ENCODE peak calls at places on chromosomes 5 and 9, in nine cellular contexts. Q, B, W, T, N, Y, K, C and G are unnamed samples.

GRCh38 chr5:136079195-136079985 is 50.6 kb downstream of the TGFBI start:
- DNase-seq in Q (peak), B (peak), W (no peak), T (no peak), N (no peak), Y (no peak), K (no peak), C (peak), G (no peak)

GRCh38 chr5:124262443-124262842 is 484.0 kb downstream of the ZNF608 start:
- DNase-seq in Q (peak), B (no peak), W (no peak), T (no peak), N (peak), Y (no peak), K (no peak), C (no peak), G (no peak)

GRCh38 chr9:133035669-133036068 is 4.9 kb downstream of the GTF3C5 start:
- DNase-seq in Q (no peak), B (no peak), W (no peak), T (no peak), N (no peak), Y (no peak), K (no peak), C (no peak), G (no peak)

GRCh38 chr5:130545291-130545690 is 619.8 kb downstream of the HINT1 start:
- DNase-seq in Q (no peak), B (no peak), W (no peak), T (no peak), N (no peak), Y (no peak), K (no peak), C (no peak), G (no peak)

GRCh38 chr9:114098021-114098659 is 952 bp downstream of the KIF12 start:
- DNase-seq in Q (peak), B (no peak), W (no peak), T (no peak), N (peak), Y (no peak), K (peak), C (peak), G (peak)

GRCh38 chr9:77460938-77461337 is 187.2 kb downstream of the GNA14 start:
- DNase-seq in Q (no peak), B (no peak), W (no peak), T (no peak), N (no peak), Y (no peak), K (no peak), C (peak), G (no peak)

GRCh38 chr5:50751064-50751657 is 84.7 kb downstream of the PARP8 start:
- DNase-seq in Q (peak), B (no peak), W (peak), T (peak), N (peak), Y (no peak), K (peak), C (no peak), G (no peak)

GRCh38 chr9:90783552-90783951 is 18.1 kb upstream of the SYK start:
- DNase-seq in Q (peak), B (no peak), W (no peak), T (no peak), N (no peak), Y (no peak), K (no peak), C (no peak), G (no peak)

GRCh38 chr9:36818965-36819870 is 214.8 kb downstream of the PAX5 start:
- DNase-seq in Q (peak), B (no peak), W (no peak), T (no peak), N (no peak), Y (no peak), K (peak), C (peak), G (no peak)

GRCh38 chr5:150529555-150529954 is 21.6 kb downstream of the NDST1 start:
- DNase-seq in Q (no peak), B (no peak), W (no peak), T (no peak), N (no peak), Y (no peak), K (no peak), C (no peak), G (no peak)

GRCh38 chr5:124825250-124825982 is 79.0 kb upstream of the ZNF608 start:
- DNase-seq in Q (no peak), B (no peak), W (no peak), T (no peak), N (no peak), Y (no peak), K (no peak), C (no peak), G (no peak)

GRCh38 chr9:120186276-120186675 is 393.7 kb downstream of the CDK5RAP2 start:
- DNase-seq in Q (no peak), B (no peak), W (no peak), T (no peak), N (no peak), Y (no peak), K (no peak), C (no peak), G (no peak)

GRCh38 chr5:68505917-68506860 is 290.6 kb downstream of the PIK3R1 start:
- DNase-seq in Q (no peak), B (no peak), W (peak), T (no peak), N (no peak), Y (peak), K (no peak), C (no peak), G (no peak)

GRCh38 chr5:38719916-38720315 is 125.9 kb upstream of the OSMR start:
- DNase-seq in Q (no peak), B (no peak), W (no peak), T (no peak), N (no peak), Y (peak), K (no peak), C (no peak), G (no peak)

GRCh38 chr5:150918613-150919012 is 13.8 kb upstream of the ZNF300 start:
- DNase-seq in Q (no peak), B (no peak), W (no peak), T (no peak), N (no peak), Y (no peak), K (peak), C (no peak), G (no peak)

GRCh38 chr5:97019435-97020117 is 83.7 kb downstream of the LNPEP start:
- DNase-seq in Q (peak), B (no peak), W (no peak), T (no peak), N (no peak), Y (no peak), K (no peak), C (no peak), G (no peak)

GRCh38 chr5:78626009-78626571 is 22.5 kb downstream of the LHFPL2 start:
- DNase-seq in Q (no peak), B (no peak), W (no peak), T (no peak), N (no peak), Y (no peak), K (no peak), C (no peak), G (no peak)

GRCh38 chr9:97591535-97591934 is 41.6 kb downstream of the TSTD2 start:
- DNase-seq in Q (peak), B (no peak), W (no peak), T (no peak), N (no peak), Y (no peak), K (no peak), C (no peak), G (no peak)

GRCh38 chr5:179272326-179273073 is 72.8 kb downstream of the ADAMTS2 start:
- DNase-seq in Q (no peak), B (no peak), W (no peak), T (no peak), N (no peak), Y (no peak), K (no peak), C (peak), G (no peak)

GRCh38 chr5:93794954-93795353 is 53.6 kb upstream of the POU5F2 start:
- DNase-seq in Q (no peak), B (no peak), W (peak), T (no peak), N (no peak), Y (no peak), K (no peak), C (no peak), G (no peak)

GRCh38 chr9:1458503-1458902 is 408.3 kb downstream of the DMRT2 start:
- DNase-seq in Q (no peak), B (no peak), W (no peak), T (no peak), N (no peak), Y (peak), K (no peak), C (no peak), G (no peak)

GRCh38 chr5:156201793-156202388 is 125.1 kb upstream of the SGCD start:
- DNase-seq in Q (no peak), B (no peak), W (no peak), T (no peak), N (no peak), Y (no peak), K (no peak), C (no peak), G (no peak)

GRCh38 chr5:16108418-16108817 is 71.2 kb downstream of the MARCHF11 start:
- DNase-seq in Q (no peak), B (no peak), W (no peak), T (no peak), N (no peak), Y (no peak), K (peak), C (no peak), G (no peak)

GRCh38 chr9:18605763-18606162 is 131.8 kb downstream of the ADAMTSL1 start:
- DNase-seq in Q (no peak), B (no peak), W (no peak), T (no peak), N (no peak), Y (no peak), K (no peak), C (no peak), G (peak)

GRCh38 chr9:74770508-74771261 is 117.0 kb downstream of the TRPM6 start:
- DNase-seq in Q (peak), B (peak), W (peak), T (peak), N (no peak), Y (no peak), K (peak), C (peak), G (peak)

GRCh38 chr9:97349400-97349799 is 41.9 kb downstream of the CCDC180 start:
- DNase-seq in Q (no peak), B (no peak), W (no peak), T (no peak), N (no peak), Y (no peak), K (no peak), C (no peak), G (no peak)

GRCh38 chr5:149857499-149857898 is 87.1 kb downstream of the PDE6A start:
- DNase-seq in Q (no peak), B (no peak), W (no peak), T (no peak), N (peak), Y (no peak), K (peak), C (no peak), G (peak)

GRCh38 chr5:163385276-163385675 is 52.1 kb upstream of the CCNG1 start:
- DNase-seq in Q (no peak), B (no peak), W (no peak), T (no peak), N (no peak), Y (no peak), K (no peak), C (no peak), G (no peak)

GRCh38 chr5:111254613-111255012 is 30.4 kb downstream of the CAMK4 start:
- DNase-seq in Q (no peak), B (no peak), W (no peak), T (peak), N (no peak), Y (no peak), K (no peak), C (no peak), G (no peak)

GRCh38 chr5:4229414-4229813 is 633.8 kb downstream of the IRX1 start:
- DNase-seq in Q (no peak), B (no peak), W (no peak), T (no peak), N (no peak), Y (no peak), K (no peak), C (no peak), G (no peak)

GRCh38 chr5:75545131-75545530 is 33.4 kb downstream of the POLK start:
- DNase-seq in Q (no peak), B (no peak), W (no peak), T (no peak), N (no peak), Y (no peak), K (no peak), C (no peak), G (no peak)

GRCh38 chr9:125332527-125332926 is 70.9 kb downstream of the GAPVD1 start:
- DNase-seq in Q (no peak), B (peak), W (no peak), T (peak), N (no peak), Y (no peak), K (no peak), C (no peak), G (no peak)

GRCh38 chr9:99235874-99236627 is 14.0 kb downstream of the SEC61B start:
- DNase-seq in Q (no peak), B (no peak), W (no peak), T (no peak), N (no peak), Y (no peak), K (no peak), C (no peak), G (no peak)

GRCh38 chr5:3026651-3027050 is 275.2 kb upstream of the IRX2 start:
- DNase-seq in Q (no peak), B (no peak), W (no peak), T (no peak), N (no peak), Y (no peak), K (no peak), C (no peak), G (no peak)

GRCh38 chr5:94613583-94613982 is 4.8 kb downstream of the KIAA0825 start:
- DNase-seq in Q (peak), B (no peak), W (peak), T (no peak), N (no peak), Y (no peak), K (peak), C (no peak), G (no peak)

GRCh38 chr5:75265731-75266130 is 29.1 kb upstream of the ANKRD31 start:
- DNase-seq in Q (peak), B (no peak), W (peak), T (no peak), N (no peak), Y (peak), K (peak), C (no peak), G (no peak)

GRCh38 chr5:148844433-148845279 is 18.2 kb downstream of the ADRB2 start:
- DNase-seq in Q (peak), B (no peak), W (no peak), T (no peak), N (no peak), Y (no peak), K (no peak), C (no peak), G (no peak)

DNA sequence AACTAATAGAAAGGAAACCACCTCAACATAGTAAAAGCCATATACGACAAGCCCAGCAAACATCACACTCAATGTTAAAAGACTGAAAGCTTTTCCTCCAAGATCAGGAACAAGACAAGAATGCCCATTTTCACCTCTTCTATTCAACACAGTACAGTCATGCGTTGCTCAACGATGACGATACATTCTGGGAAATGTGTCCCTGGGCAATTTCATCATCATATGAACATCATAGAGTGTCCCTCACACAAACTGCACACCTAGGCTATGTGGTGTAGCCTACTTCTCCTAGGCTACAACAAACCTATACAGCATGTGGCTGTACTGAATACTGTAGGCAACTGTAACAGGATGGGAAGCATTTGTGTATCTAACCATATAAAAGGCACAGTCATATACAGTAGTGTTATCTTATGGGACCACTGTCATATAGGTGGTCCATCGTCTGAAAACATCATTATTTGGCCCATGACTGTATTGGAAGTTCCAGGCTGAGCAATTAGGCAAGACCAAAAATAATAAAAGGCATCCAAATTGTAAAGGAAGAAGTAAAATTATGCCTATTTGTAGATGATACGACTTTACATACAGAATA is 6.1 kb downstream of the ROR2 start:
- DNase-seq in Q (no peak), B (no peak), W (no peak), T (no peak), N (no peak), Y (no peak), K (no peak), C (no peak), G (no peak)
- TF ChIP-seq POLR2AphosphoS5 in Q (no peak), B (no peak), W (no peak), T (no peak), N (no peak), Y (no peak), K (no peak), C (no peak), G (no peak)

DNA sequence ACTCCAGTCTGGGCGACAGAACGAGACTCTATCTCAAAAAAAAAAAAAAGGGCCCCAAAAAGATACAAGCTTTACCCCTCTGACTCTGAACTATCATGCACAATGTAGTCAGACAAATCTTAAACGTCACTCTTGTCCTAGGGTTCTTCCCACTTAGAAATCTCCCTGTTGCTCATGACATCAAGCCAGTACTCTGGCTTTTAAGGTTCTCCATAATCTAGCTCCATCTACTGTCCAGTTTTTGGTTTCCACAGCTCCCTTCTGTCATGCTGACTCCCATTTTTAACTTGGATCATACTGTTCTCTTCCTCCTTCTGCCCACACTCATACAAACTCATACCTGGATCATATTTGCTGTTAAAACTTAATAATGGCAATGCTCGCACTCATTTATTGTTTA is 156.7 kb upstream of the TLX3 start:
- DNase-seq in Q (no peak), B (no peak), W (no peak), T (no peak), N (no peak), Y (no peak), K (peak), C (no peak), G (no peak)
- TF ChIP-seq POLR2AphosphoS5 in Q (no peak), B (no peak), W (no peak), T (no peak), N (no peak), Y (no peak), K (no peak), C (no peak), G (no peak)

DNA sequence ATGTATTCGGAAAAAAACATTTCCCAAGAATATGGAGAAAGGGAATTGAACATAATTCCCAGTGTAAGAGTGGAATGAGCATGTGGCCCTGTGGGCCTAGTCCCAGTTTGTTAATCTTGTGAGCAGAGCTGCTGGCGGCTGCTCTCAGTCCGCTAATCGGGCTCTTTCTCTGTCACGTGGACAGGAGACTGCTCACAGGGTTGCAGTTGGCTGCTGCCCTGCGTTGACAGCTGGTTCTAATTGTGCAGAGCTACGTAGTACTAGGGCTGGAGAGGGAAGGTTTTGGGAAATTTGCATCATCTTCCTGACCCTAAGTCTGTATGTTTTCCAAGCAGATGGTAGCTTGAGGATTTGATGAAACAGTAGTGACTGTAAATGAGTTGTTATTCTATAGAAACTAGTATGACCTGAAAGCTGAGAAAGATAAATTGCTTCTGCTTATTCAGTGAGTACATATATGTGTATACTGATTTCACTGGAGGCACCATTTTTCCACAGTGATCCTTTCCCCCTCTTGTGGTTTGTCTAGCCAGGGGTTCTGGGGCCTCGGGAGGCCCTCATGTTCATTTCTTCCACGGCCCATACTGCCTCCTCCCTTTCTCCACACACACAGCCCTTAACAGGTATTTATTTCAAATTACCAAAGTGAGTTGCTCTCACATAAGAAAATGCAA is 100.6 kb downstream of the ANGPTL2 start:
- DNase-seq in Q (no peak), B (no peak), W (no peak), T (no peak), N (peak), Y (peak), K (peak), C (no peak), G (peak)
- TF ChIP-seq POLR2AphosphoS5 in Q (no peak), B (no peak), W (no peak), T (no peak), N (peak), Y (no peak), K (peak), C (peak), G (peak)

GRCh38 chr5:132592521-132592920 is 35.7 kb downstream of the RAD50 start:
- DNase-seq in Q (peak), B (no peak), W (peak), T (no peak), N (no peak), Y (no peak), K (no peak), C (no peak), G (no peak)

GRCh38 chr5:132594170-132594569 is 37.4 kb downstream of the RAD50 start:
- DNase-seq in Q (no peak), B (no peak), W (no peak), T (no peak), N (no peak), Y (no peak), K (no peak), C (no peak), G (no peak)

GRCh38 chr5:132586063-132586462 is 29.3 kb downstream of the RAD50 start:
- DNase-seq in Q (no peak), B (no peak), W (no peak), T (no peak), N (no peak), Y (no peak), K (no peak), C (no peak), G (no peak)

GRCh38 chr5:132591140-132591539 is 34.4 kb downstream of the RAD50 start:
- DNase-seq in Q (no peak), B (no peak), W (no peak), T (no peak), N (no peak), Y (no peak), K (peak), C (no peak), G (no peak)

DNA sequence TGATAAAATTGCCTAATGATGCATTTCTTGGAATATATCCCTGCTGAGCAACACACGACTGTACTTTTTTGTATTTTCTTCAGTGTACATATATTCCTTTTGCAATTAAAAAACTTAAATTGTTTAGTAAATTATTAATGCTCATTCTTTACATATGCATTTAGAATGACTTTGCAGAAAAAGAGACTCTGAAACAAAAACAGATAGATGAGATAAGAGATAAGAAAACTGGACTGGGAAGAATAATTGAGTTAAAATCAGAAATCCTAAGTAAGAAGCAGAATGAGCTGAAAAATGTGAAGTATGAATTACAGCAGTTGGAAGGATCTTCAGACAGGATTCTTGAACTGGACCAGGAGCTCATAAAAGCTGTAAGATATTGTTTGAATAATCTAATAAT is 32.7 kb downstream of the RAD50 start:
- DNase-seq in Q (no peak), B (no peak), W (no peak), T (no peak), N (no peak), Y (no peak), K (no peak), C (no peak), G (no peak)
- TF ChIP-seq POLR2AphosphoS5 in Q (no peak), B (no peak), W (no peak), T (no peak), N (no peak), Y (no peak), K (no peak), C (no peak), G (no peak)

GRCh38 chr9:127144670-127145458 is 22.4 kb upstream of the ANGPTL2 start:
- DNase-seq in Q (no peak), B (no peak), W (no peak), T (no peak), N (no peak), Y (no peak), K (no peak), C (no peak), G (no peak)
- TF ChIP-seq POLR2AphosphoS5 in Q (no peak), B (no peak), W (no peak), T (no peak), N (no peak), Y (no peak), K (no peak), C (no peak), G (no peak)

GRCh38 chr5:112479418-112479817 is 60.3 kb upstream of the EPB41L4A start:
- DNase-seq in Q (no peak), B (no peak), W (no peak), T (no peak), N (peak), Y (no peak), K (no peak), C (no peak), G (no peak)
- TF ChIP-seq POLR2AphosphoS5 in Q (no peak), B (no peak), W (no peak), T (no peak), N (peak), Y (no peak), K (no peak), C (no peak), G (no peak)

GRCh38 chr5:141680751-141681201 is 1.3 kb downstream of the ARAP3 start:
- DNase-seq in Q (peak), B (no peak), W (peak), T (no peak), N (no peak), Y (no peak), K (peak), C (no peak), G (no peak)
- TF ChIP-seq POLR2AphosphoS5 in Q (peak), B (no peak), W (no peak), T (no peak), N (no peak), Y (no peak), K (peak), C (peak), G (no peak)